ENCODE peak calls at places on chromosomes 13 and 19, in six cellular contexts. L is sigmoid colon, G is fibroblast of lung, D is germinal center, Q is GM06990, V is GM19239. Z is an unnamed sample.

GRCh38 chr13:62357887-62358645 is 942.4 kb upstream of the PCDH20 start:
- DNase-seq in V (no peak), D (no peak), L (no peak), Q (no peak), G (peak), Z (no peak)

GRCh38 chr13:40200273-40200978 is 466.0 kb downstream of the FOXO1 start:
- DNase-seq in L (no peak), D (peak), G (no peak), Q (no peak), V (no peak), Z (no peak)

GRCh38 chr19:51398096-51398704 is 7.8 kb upstream of the C19orf84 start:
- DNase-seq in V (no peak), L (no peak), D (peak), Q (no peak), G (peak), Z (no peak)

GRCh38 chr19:8893419-8893818 is 61.2 kb downstream of the MBD3L1 start:
- DNase-seq in V (no peak), G (no peak), D (no peak), Q (no peak), L (no peak), Z (no peak)

GRCh38 chr13:24083722-24084421 is 76.6 kb upstream of the SPATA13 start:
- DNase-seq in D (no peak), L (no peak), Q (no peak), G (no peak), V (no peak), Z (no peak)

GRCh38 chr13:98581971-98582702 is 5.2 kb upstream of the STK24 start:
- DNase-seq in V (no peak), D (no peak), L (no peak), G (peak), Q (no peak), Z (no peak)

GRCh38 chr13:53545340-53545941 is 516.8 kb downstream of the OLFM4 start:
- DNase-seq in L (no peak), G (no peak), D (no peak), V (no peak), Q (no peak), Z (no peak)

GRCh38 chr13:36673838-36674326 is at the start of gene SERTM1:
- DNase-seq in L (no peak), D (no peak), V (no peak), Q (peak), G (peak), Z (no peak)

GRCh38 chr13:114248011-114248410 is 13.3 kb downstream of the CDC16 start:
- DNase-seq in G (peak), D (no peak), Q (no peak), L (no peak), V (no peak), Z (no peak)

Z was measured in GM12891.